ENCODE peak calls at places on chromosomes 6 and 20, in eight cellular contexts. V is CD8-positive, alpha-beta memory T cell; C is psoas muscle; P is colonic mucosa; Y is left ventricle myocardium inferior; L is AG04450; D is heart left ventricle; T is tibial artery. W is an unnamed sample.

GRCh38 chr20:43238833-43239232 is 49.1 kb upstream of the PTPRT start:
- DNase-seq in L (no peak), T (no peak), D (no peak), P (no peak), C (no peak), Y (no peak), V (no peak), W (no peak)

GRCh38 chr6:116533233-116533957 is 12.1 kb downstream of the TRAPPC3L start:
- DNase-seq in T (no peak), Y (no peak), D (no peak), V (no peak), P (no peak), C (no peak), L (no peak), W (no peak)

GRCh38 chr20:48049171-48049570 is 263.9 kb upstream of the SULF2 start:
- DNase-seq in V (no peak), P (no peak), D (no peak), T (no peak), C (no peak), Y (no peak), L (no peak), W (no peak)

GRCh38 chr6:17905611-17906592 is 81.5 kb downstream of the KIF13A start:
- DNase-seq in D (no peak), V (no peak), P (no peak), C (no peak), Y (no peak), T (no peak), L (no peak), W (no peak)

GRCh38 chr6:31922942-31923341 is 4.6 kb upstream of the C2 start:
- DNase-seq in D (no peak), T (no peak), P (no peak), Y (no peak), L (no peak), V (no peak), C (no peak), W (no peak)

GRCh38 chr20:50597406-50597969 is 87.3 kb downstream of the PTPN1 start:
- DNase-seq in V (no peak), C (peak; percentile 59), T (no peak), Y (no peak), L (no peak), P (no peak), D (no peak), W (no peak)

GRCh38 chr6:18263561-18264337 is 581 bp downstream of the DEK start:
- DNase-seq in C (peak; percentile 86), V (peak; percentile 21), Y (peak; percentile 74), L (no peak), D (peak; percentile 79), P (peak; percentile 69), T (peak; percentile 84), W (no peak)

GRCh38 chr6:40425192-40425919 is 161.8 kb downstream of the LRFN2 start:
- DNase-seq in C (no peak), V (no peak), Y (peak; percentile 40), T (no peak), P (no peak), D (peak; percentile 79), L (no peak), W (no peak)

GRCh38 chr6:12164508-12164770 is 125.7 kb upstream of the EDN1 start:
- DNase-seq in P (no peak), T (no peak), Y (no peak), L (no peak), C (no peak), V (no peak), D (no peak), W (no peak)

GRCh38 chr20:23048283-23049200 is 930 bp downstream of the THBD start:
- DNase-seq in Y (peak; percentile 69), P (peak; percentile 32), L (no peak), T (peak; percentile 84), V (no peak), D (peak; percentile 83), C (peak; percentile 91), W (peak; percentile 80)

GRCh38 chr6:156988276-156989158 is 211.3 kb downstream of the ARID1B start:
- DNase-seq in P (peak; percentile 53), C (no peak), L (no peak), Y (no peak), V (no peak), T (no peak), D (no peak), W (no peak)

GRCh38 chr6:109239918-109240321 is 142.3 kb downstream of the CD164 start:
- DNase-seq in L (no peak), T (no peak), D (peak; percentile 54), P (no peak), Y (peak; percentile 30), C (no peak), V (no peak), W (no peak)

GRCh38 chr6:11763460-11764249 is 14.9 kb downstream of the ADTRP start:
- DNase-seq in D (no peak), Y (no peak), C (no peak), P (no peak), T (no peak), V (no peak), L (no peak), W (no peak)

GRCh38 chr20:36752582-36752981 is 6.7 kb upstream of the NDRG3 start:
- DNase-seq in V (no peak), Y (no peak), L (no peak), P (no peak), D (no peak), T (no peak), C (no peak), W (peak; percentile 28)

GRCh38 chr20:41862023-41862422 is 243.8 kb upstream of the CHD6 start:
- DNase-seq in P (no peak), Y (no peak), T (no peak), C (no peak), D (no peak), V (no peak), L (no peak), W (no peak)

GRCh38 chr20:33423141-33423834 is 20.3 kb downstream of the SNTA1 start:
- DNase-seq in T (peak; percentile 97), D (peak; percentile 92), L (no peak), V (no peak), C (peak; percentile 95), P (peak; percentile 44), Y (peak; percentile 79), W (peak; percentile 78)

GRCh38 chr6:82951389-82951788 is 114.3 kb downstream of the UBE3D start:
- DNase-seq in C (no peak), Y (no peak), P (no peak), T (no peak), D (no peak), L (no peak), V (no peak), W (no peak)

GRCh38 chr6:35611235-35611634 is 77.5 kb downstream of the FKBP5 start:
- DNase-seq in D (no peak), C (no peak), L (no peak), V (no peak), Y (no peak), T (no peak), P (no peak), W (no peak)

GRCh38 chr20:12113468-12114371 is 196.0 kb downstream of the BTBD3 start:
- DNase-seq in T (no peak), L (no peak), P (peak; percentile 25), C (no peak), D (peak; percentile 39), Y (no peak), V (no peak), W (no peak)

GRCh38 chr6:127342296-127342945 is 988 bp downstream of the ECHDC1 start:
- DNase-seq in T (no peak), V (no peak), Y (no peak), C (no peak), P (peak; percentile 67), D (no peak), L (no peak), W (no peak)

GRCh38 chr20:8756410-8756809 is 312.5 kb upstream of the PLCB4 start:
- DNase-seq in T (no peak), P (no peak), D (no peak), Y (no peak), L (peak; percentile 57), V (no peak), C (no peak), W (no peak)

GRCh38 chr20:62581308-62581707 is 61.0 kb upstream of the SLCO4A1 start:
- DNase-seq in D (peak; percentile 26), C (no peak), T (no peak), L (no peak), P (no peak), V (no peak), Y (no peak), W (no peak)
- H3K27me3 ChIP-seq in D (peaks cover 20% of the 10 kb centered on the region), C (no peaks in the 10 kb centered on the region), T (peaks cover 70% of the 10 kb centered on the region), L (peaks cover 39% of the 10 kb centered on the region), P (peaks cover 27% of the 10 kb centered on the region), V (peaks cover 15% of the 10 kb centered on the region), Y (peaks cover 85% of the 10 kb centered on the region), W (peaks cover 80% of the 10 kb centered on the region)

DNA sequence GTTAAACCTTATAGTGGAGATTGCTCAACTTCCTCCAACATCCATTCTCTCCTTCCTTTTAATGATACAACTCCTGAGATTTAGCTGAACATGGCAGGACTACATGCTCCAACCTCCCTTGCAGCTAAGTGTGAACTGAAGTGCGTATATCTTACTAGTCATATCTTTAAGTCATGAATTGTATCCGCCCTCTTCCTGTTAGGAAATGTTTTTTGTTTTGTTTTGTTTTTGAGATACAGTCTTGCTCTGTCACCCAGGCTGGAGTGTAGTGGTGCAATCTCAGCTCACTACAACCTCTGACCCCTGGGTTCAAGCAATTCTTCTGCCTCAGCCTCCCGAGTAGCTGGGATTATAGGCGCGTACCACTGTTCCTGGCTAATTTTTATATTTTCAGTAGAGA is 8.8 kb upstream of the OSTM1 start:
- DNase-seq in L (no peak), D (no peak), Y (no peak), P (no peak), V (no peak), T (no peak), C (no peak), W (no peak)
- H3K27ac ChIP-seq in L (no peak overlapping the region), D (no peak overlapping the region), Y (no peak overlapping the region), P (no peak overlapping the region), V (no peak overlapping the region), T (no peak overlapping the region), C (no peak overlapping the region), W (no peak overlapping the region)

DNA sequence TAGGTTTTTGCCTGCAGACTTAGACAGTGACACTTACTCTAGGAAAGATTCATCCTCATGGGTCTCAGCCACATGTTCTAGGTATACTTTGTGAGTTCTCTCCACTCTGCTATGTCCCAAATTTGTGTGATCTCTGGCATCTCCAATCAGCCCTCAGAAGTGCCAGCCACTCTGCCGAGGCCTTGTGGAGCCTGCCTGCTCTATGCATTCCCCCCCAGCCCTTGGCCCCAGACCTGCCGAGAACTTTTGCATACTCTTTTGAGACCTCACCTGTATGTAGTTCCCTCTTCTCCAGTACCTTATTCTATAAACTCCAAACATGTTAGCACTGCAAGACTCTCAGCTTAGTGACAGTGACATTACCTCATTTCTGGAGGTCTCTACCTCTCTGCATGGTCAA is 2170.5 kb upstream of the DEFB115 start:
- DNase-seq in T (no peak), V (no peak), D (no peak), Y (no peak), C (no peak), L (no peak), P (no peak), W (no peak)
- H3K9me3 ChIP-seq in T (no peaks in the 10 kb centered on the region), V (peaks cover 6% of the 10 kb centered on the region), D (no peaks in the 10 kb centered on the region), Y (peaks cover 3% of the 10 kb centered on the region), C (no peaks in the 10 kb centered on the region), L (peaks cover 10% of the 10 kb centered on the region), P (no peaks in the 10 kb centered on the region), W (peaks cover 8% of the 10 kb centered on the region)

DNA sequence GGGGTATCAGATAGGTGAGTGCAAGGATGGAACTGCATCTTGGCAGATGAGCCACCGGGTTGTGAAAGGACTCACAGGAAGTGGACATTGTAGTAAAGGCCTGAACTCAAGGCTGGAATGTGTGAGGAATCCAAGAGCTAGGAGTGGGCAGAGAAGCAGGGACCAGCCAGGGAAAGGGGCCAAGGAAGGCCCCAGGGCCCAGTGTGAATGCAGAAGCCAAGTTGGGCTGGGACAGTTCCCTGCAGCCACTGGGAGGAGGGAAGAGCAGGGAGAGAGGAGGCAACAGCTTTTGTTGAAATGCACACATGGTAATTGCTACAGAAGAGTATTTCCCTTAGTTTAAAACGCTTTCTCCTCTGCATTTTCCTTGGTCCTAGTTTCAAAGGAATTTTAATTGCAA is 34.6 kb downstream of the CDH22 start:
- DNase-seq in D (no peak), P (no peak), T (no peak), C (no peak), Y (no peak), L (no peak), V (no peak), W (no peak)
- H3K27me3 ChIP-seq in D (no peaks in the 10 kb centered on the region), P (no peaks in the 10 kb centered on the region), T (peaks cover 56% of the 10 kb centered on the region), C (no peaks in the 10 kb centered on the region), Y (peaks cover 90% of the 10 kb centered on the region), L (peaks cover 5% of the 10 kb centered on the region), V (peaks cover 7% of the 10 kb centered on the region), W (peaks cover 10% of the 10 kb centered on the region)